ENCODE peak calls at places on chromosome 6, in five cellular contexts. X is caudate nucleus; R is NCI-H446 treated with DMSO at 0.1 percent for 48 hours; G is activated CD4-positive, CD25-positive, alpha-beta regulatory T cell treated with anti-CD3 and anti-CD28 coated beads, Interleukin-2, amount 50 U/mL, for 72 hours; E is fibroblast of mammary gland. M is an unnamed sample.

GRCh38 chr6:32196682-32197616 is 4.5 kb upstream of the GPSM3 start:
- DNase-seq in X (no peak), R (no peak), G (no peak), E (no peak), M (peak)

GRCh38 chr6:25070547-25071366 is 135.0 kb upstream of the RIPOR2 start:
- DNase-seq in X (no peak), R (peak), G (peak), E (peak), M (peak)

GRCh38 chr6:112027942-112028674 is 25.8 kb upstream of the CCN6 start:
- DNase-seq in X (no peak), R (no peak), G (no peak), E (peak), M (peak)

GRCh38 chr6:132289761-132290160 is 111.5 kb downstream of the MOXD1 start:
- DNase-seq in X (no peak), R (no peak), G (no peak), E (no peak), M (no peak)

GRCh38 chr6:52399511-52400315 is 20.4 kb upstream of the EFHC1 start:
- DNase-seq in X (no peak), R (peak), G (no peak), E (peak), M (peak)

GRCh38 chr6:105304366-105304765 is 98.5 kb downstream of the PREP start:
- DNase-seq in X (no peak), R (no peak), G (no peak), E (no peak), M (no peak)

GRCh38 chr6:2396856-2397640 is 151.6 kb upstream of the GMDS start:
- DNase-seq in X (no peak), R (peak), G (no peak), E (peak), M (peak)

GRCh38 chr6:72421387-72421786 is 200.5 kb upstream of the KCNQ5 start:
- DNase-seq in X (no peak), R (no peak), G (no peak), E (no peak), M (no peak)

GRCh38 chr6:91341473-91341872 is 754.6 kb upstream of the MAP3K7 start:
- DNase-seq in X (no peak), R (no peak), G (no peak), E (no peak), M (no peak)

GRCh38 chr6:32379554-32379953 is 7.9 kb upstream of the TSBP1 start:
- DNase-seq in X (no peak), R (no peak), G (no peak), E (no peak), M (no peak)

GRCh38 chr6:111175135-111175534 is 87.8 kb downstream of the SLC16A10 start:
- DNase-seq in X (no peak), R (peak), G (no peak), E (peak), M (peak)

GRCh38 chr6:31575952-31576684 is 753 bp downstream of the TNF start:
- DNase-seq in X (no peak), R (no peak), G (no peak), E (no peak), M (no peak)

GRCh38 chr6:105359419-105360366 is 43.2 kb downstream of the PREP start:
- DNase-seq in X (no peak), R (no peak), G (no peak), E (peak), M (peak)

GRCh38 chr6:88251261-88251660 is 85.1 kb upstream of the CNR1 start:
- DNase-seq in X (no peak), R (peak), G (no peak), E (no peak), M (no peak)

GRCh38 chr6:24194968-24195700 is 69.1 kb downstream of the NRSN1 start:
- DNase-seq in X (no peak), R (no peak), G (no peak), E (peak), M (no peak)

GRCh38 chr6:112951829-112952228 is 604.7 kb downstream of the RFPL4B start:
- DNase-seq in X (no peak), R (peak), G (no peak), E (no peak), M (no peak)

GRCh38 chr6:166341464-166341863 is 881 bp downstream of the SFT2D1 start:
- DNase-seq in X (no peak), R (no peak), G (no peak), E (no peak), M (no peak)

GRCh38 chr6:29011276-29011734 is 6.2 kb upstream of the ZNF311 start:
- DNase-seq in X (no peak), R (peak), G (peak), E (peak), M (peak)

GRCh38 chr6:144547409-144547808 is 262.3 kb downstream of the UTRN start:
- DNase-seq in X (no peak), R (no peak), G (no peak), E (peak), M (no peak)

GRCh38 chr6:138485005-138485545 is 14.2 kb downstream of the NHSL1 start:
- DNase-seq in X (no peak), R (peak), G (no peak), E (peak), M (no peak)

GRCh38 chr6:13668291-13668928 is 43.2 kb downstream of the RANBP9 start:
- DNase-seq in X (no peak), R (no peak), G (no peak), E (peak), M (no peak)

GRCh38 chr6:158290659-158291058 is 21.6 kb upstream of the TULP4 start:
- DNase-seq in X (no peak), R (no peak), G (peak), E (no peak), M (no peak)

GRCh38 chr6:138089325-138089724 is 17.9 kb downstream of the PERP start:
- DNase-seq in X (no peak), R (no peak), G (no peak), E (no peak), M (no peak)

GRCh38 chr6:111658445-111659154 is 52.9 kb upstream of the TRAF3IP2 start:
- DNase-seq in X (no peak), R (no peak), G (no peak), E (peak), M (peak)

GRCh38 chr6:158781692-158782373 is 37.3 kb downstream of the EZR start:
- DNase-seq in X (no peak), R (no peak), G (no peak), E (no peak), M (no peak)

GRCh38 chr6:1838604-1839003 is 228.9 kb downstream of the FOXC1 start:
- DNase-seq in X (no peak), R (no peak), G (no peak), E (peak), M (peak)

GRCh38 chr6:116417661-116418060 is 43.5 kb upstream of the CALHM6 start:
- DNase-seq in X (no peak), R (no peak), G (no peak), E (no peak), M (no peak)

GRCh38 chr6:15183979-15184378 is 61.9 kb upstream of the JARID2 start:
- DNase-seq in X (no peak), R (no peak), G (no peak), E (no peak), M (no peak)

GRCh38 chr6:1335367-1336037 is 23.6 kb downstream of the FOXQ1 start:
- DNase-seq in X (no peak), R (no peak), G (no peak), E (peak), M (peak)

GRCh38 chr6:19354181-19354580 is 483.0 kb upstream of the ID4 start:
- DNase-seq in X (no peak), R (no peak), G (no peak), E (no peak), M (no peak)

GRCh38 chr6:43774776-43775583 is 5.0 kb downstream of the VEGFA start:
- DNase-seq in X (no peak), R (no peak), G (peak), E (peak), M (peak)

GRCh38 chr6:5541751-5542432 is 280.6 kb downstream of the FARS2 start:
- DNase-seq in X (no peak), R (no peak), G (no peak), E (peak), M (peak)

M was measured in EH.